ENCODE peak calls at places on chromosomes 5 and 9, in five cellular contexts. F, O, N, R and H are unnamed samples.
A peak's percentile ranks its signal among the peaks of the same experiment; 100 is the strongest.

GRCh38 chr5:109964136-109964535 is 274.4 kb downstream of the MAN2A1 start:
- DNase-seq in F (no peak), O (no peak), N (no peak), R (no peak), H (no peak)

GRCh38 chr9:9412241-9412640 is 1200.6 kb downstream of the PTPRD start:
- DNase-seq in F (no peak), O (no peak), N (no peak), R (no peak), H (no peak)

GRCh38 chr5:81787843-81788242 is 36.9 kb upstream of the SSBP2 start:
- DNase-seq in F (peak; percentile 54), O (no peak), N (no peak), R (no peak), H (no peak)

GRCh38 chr9:112112519-112112918 is 62.6 kb downstream of the SUSD1 start:
- DNase-seq in F (no peak), O (no peak), N (no peak), R (no peak), H (peak; percentile 83)

GRCh38 chr5:73299017-73299630 is 126.1 kb downstream of the TMEM174 start:
- DNase-seq in F (peak; percentile 77), O (no peak), N (no peak), R (no peak), H (no peak)

GRCh38 chr5:175874462-175875139 is 3.2 kb downstream of the CPLX2 start:
- DNase-seq in F (no peak), O (no peak), N (no peak), R (peak; percentile 50), H (no peak)

GRCh38 chr5:139061274-139061673 is 136.9 kb downstream of the SIL1 start:
- DNase-seq in F (no peak), O (no peak), N (no peak), R (peak; percentile 10), H (no peak)

GRCh38 chr5:53482717-53483638 is 2.5 kb downstream of the FST start:
- DNase-seq in F (peak; percentile 85), O (no peak), N (no peak), R (peak; percentile 89), H (no peak)

GRCh38 chr9:15306068-15306756 is 804 bp downstream of the TTC39B start:
- DNase-seq in F (peak; percentile 74), O (no peak), N (no peak), R (peak; percentile 59), H (no peak)

GRCh38 chr9:113609562-113610318 is 146.2 kb downstream of the RGS3 start:
- DNase-seq in F (no peak), O (no peak), N (no peak), R (peak; percentile 97), H (no peak)

GRCh38 chr5:10202089-10202753 is 47.5 kb downstream of the ATPSCKMT start:
- DNase-seq in F (no peak), O (no peak), N (no peak), R (no peak), H (no peak)

GRCh38 chr9:79224672-79225433 is 346.9 kb upstream of the TLE4 start:
- DNase-seq in F (no peak), O (no peak), N (no peak), R (no peak), H (no peak)

GRCh38 chr5:97418472-97418871 is 235.4 kb upstream of the RIOK2 start:
- DNase-seq in F (no peak), O (peak; percentile 28), N (no peak), R (no peak), H (no peak)

GRCh38 chr5:16819522-16820167 is 116.4 kb downstream of the MYO10 start:
- DNase-seq in F (no peak), O (no peak), N (no peak), R (no peak), H (no peak)

GRCh38 chr9:112890106-112891081 is at the start of gene SLC46A2:
- DNase-seq in F (peak; percentile 60), O (no peak), N (no peak), R (no peak), H (no peak)

GRCh38 chr9:75985515-75985914 is 95.0 kb downstream of the PCSK5 start:
- DNase-seq in F (no peak), O (no peak), N (no peak), R (no peak), H (no peak)

GRCh38 chr9:127340721-127341120 is 56.2 kb upstream of the SLC2A8 start:
- DNase-seq in F (no peak), O (no peak), N (no peak), R (no peak), H (no peak)

GRCh38 chr9:99015448-99015847 is 71.7 kb downstream of the COL15A1 start:
- DNase-seq in F (no peak), O (no peak), N (no peak), R (no peak), H (no peak)

GRCh38 chr5:72204946-72205345 is 97.7 kb downstream of the MAP1B start:
- DNase-seq in F (no peak), O (no peak), N (no peak), R (no peak), H (no peak)

GRCh38 chr9:134728801-134729495 is 87.3 kb downstream of the COL5A1 start:
- DNase-seq in F (no peak), O (no peak), N (no peak), R (no peak), H (no peak)

GRCh38 chr9:102985162-102985900 is 9.8 kb upstream of the CYLC2 start:
- DNase-seq in F (no peak), O (no peak), N (no peak), R (no peak), H (no peak)

GRCh38 chr5:55538621-55539020 is 3.9 kb upstream of the PLPP1 start:
- DNase-seq in F (no peak), O (peak; percentile 33), N (no peak), R (no peak), H (no peak)

GRCh38 chr5:102910240-102911226 is 155.4 kb downstream of the PAM start:
- DNase-seq in F (no peak), O (no peak), N (no peak), R (no peak), H (peak; percentile 88)

GRCh38 chr5:41246376-41246775 is 33.0 kb upstream of the C6 start:
- DNase-seq in F (no peak), O (no peak), N (no peak), R (no peak), H (peak; percentile 39)

GRCh38 chr5:135450328-135450727 is 1.8 kb downstream of the TIFAB start:
- DNase-seq in F (no peak), O (no peak), N (peak; percentile 39), R (peak; percentile 18), H (no peak)

GRCh38 chr5:36728697-36729543 is 122.5 kb downstream of the SLC1A3 start:
- DNase-seq in F (no peak), O (no peak), N (peak; percentile 72), R (peak; percentile 65), H (no peak)

GRCh38 chr5:89471115-89471514 is 588.1 kb upstream of the MEF2C start:
- DNase-seq in F (no peak), O (no peak), N (no peak), R (no peak), H (no peak)

GRCh38 chr5:92760550-92760949 is 820.5 kb downstream of the NR2F1-AS1 start:
- DNase-seq in F (no peak), O (no peak), N (no peak), R (no peak), H (no peak)

GRCh38 chr5:171470420-171470819 is 51.0 kb downstream of the FGF18 start:
- DNase-seq in F (no peak), O (no peak), N (no peak), R (no peak), H (no peak)

GRCh38 chr5:33565304-33565703 is 124.5 kb downstream of the TARS1 start:
- DNase-seq in F (no peak), O (no peak), N (no peak), R (no peak), H (no peak)

GRCh38 chr5:143946821-143947220 is 134.9 kb downstream of the HMHB1 start:
- DNase-seq in F (no peak), O (no peak), N (no peak), R (no peak), H (no peak)

GRCh38 chr5:45737153-45737552 is 41.0 kb upstream of the HCN1 start:
- DNase-seq in F (no peak), O (no peak), N (no peak), R (no peak), H (no peak)

GRCh38 chr9:133472277-133472645 is 6.6 kb downstream of the SLC2A6 start:
- DNase-seq in F (no peak), O (no peak), N (no peak), R (no peak), H (no peak)

GRCh38 chr9:133471551-133472276 is 7.2 kb downstream of the SLC2A6 start:
- DNase-seq in F (no peak), O (no peak), N (no peak), R (no peak), H (no peak)

GRCh38 chr9:133473743-133474142 is 5.2 kb downstream of the SLC2A6 start:
- DNase-seq in F (no peak), O (no peak), N (no peak), R (no peak), H (no peak)

GRCh38 chr9:133474215-133474614 is 4.7 kb downstream of the SLC2A6 start:
- DNase-seq in F (no peak), O (no peak), N (no peak), R (no peak), H (no peak)

GRCh38 chr9:133472753-133473378 is 6.0 kb downstream of the SLC2A6 start:
- DNase-seq in F (no peak), O (no peak), N (no peak), R (no peak), H (no peak)
- TF ChIP-seq ZNF274 in F (no peak), O (no peak), N (no peak), R (no peak), H (no peak)

GRCh38 chr9:2418619-2419018 is 203.0 kb upstream of the VLDLR start:
- DNase-seq in F (no peak), O (no peak), N (no peak), R (no peak), H (no peak)
- TF ChIP-seq CEBPB in F (no peak), O (no peak), N (no peak), R (no peak), H (no peak)

GRCh38 chr5:150044712-150045111 is 41.6 kb downstream of the CSF1R start:
- DNase-seq in F (no peak), O (no peak), N (no peak), R (no peak), H (no peak)
- TF ChIP-seq ZNF274 in F (no peak), O (no peak), N (no peak), R (no peak), H (no peak)

DNA sequence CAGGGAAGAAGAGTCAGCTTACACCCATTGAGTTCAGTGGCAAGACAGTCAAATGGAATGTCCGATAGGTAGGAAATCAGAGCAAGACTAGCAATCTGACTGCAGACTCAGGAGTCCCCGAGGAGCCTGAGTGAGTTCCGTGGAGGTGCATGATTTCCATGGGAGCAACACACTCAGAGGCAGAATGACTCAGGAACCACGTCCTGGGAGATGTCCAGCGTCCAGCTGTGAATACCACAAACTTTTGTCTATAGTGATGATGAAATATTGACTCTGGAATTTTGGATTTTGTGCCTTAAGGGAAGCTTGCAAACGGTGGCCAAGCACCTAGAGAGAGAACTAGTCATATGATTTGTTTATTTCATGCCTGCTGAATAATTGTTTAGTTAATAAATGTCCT is 100.5 kb downstream of the PDE4D start:
- DNase-seq in F (no peak), O (no peak), N (no peak), R (peak; percentile 10), H (no peak)
- TF ChIP-seq CEBPB in F (no peak), O (no peak), N (no peak), R (peak; percentile 14), H (no peak)